ENCODE peak calls at places on chromosomes 11 and 22, in nine cellular contexts. O is kidney epithelial cell; B is HCT116; I is IMR-90; L is SJCRH30; J is CD8-positive, alpha-beta memory T cell; Y is cardiac muscle cell; U is effector memory CD4-positive, alpha-beta T cell; X is dorsolateral prefrontal cortex. Z is an unnamed sample. For H3K27me3, the result is how much of the 10 kb centered on the place peaks cover.

GRCh38 chr22:35732116-35732515 is 14.4 kb downstream of the APOL5 start:
- DNase-seq in Y (no peak), J (no peak), U (no peak), X (no peak), O (no peak), L (no peak), B (no peak), I (no peak), Z (no peak)

GRCh38 chr11:10413268-10413667 is 41.8 kb upstream of the AMPD3 start:
- DNase-seq in L (no peak), O (no peak), J (peak), X (no peak), U (no peak), B (peak), Y (peak), I (peak), Z (peak)

GRCh38 chr22:33401291-33401690 is 343.1 kb upstream of the SYN3 start:
- DNase-seq in X (no peak), L (no peak), B (no peak), U (no peak), J (no peak), O (peak), Y (no peak), I (peak), Z (no peak)

GRCh38 chr11:46369458-46370152 is 11.9 kb upstream of the MDK start:
- DNase-seq in X (peak), O (no peak), I (peak), L (peak), U (no peak), J (no peak), Y (peak), B (peak), Z (peak)

GRCh38 chr11:65776710-65777141 is 4.0 kb downstream of the AP5B1 start:
- DNase-seq in Y (no peak), O (no peak), J (no peak), L (no peak), B (no peak), U (no peak), X (no peak), I (no peak), Z (no peak)

GRCh38 chr11:73140213-73141030 is 1.7 kb downstream of the FCHSD2 start:
- DNase-seq in I (peak), B (no peak), U (no peak), Y (peak), O (no peak), J (no peak), X (peak), L (peak), Z (peak)

GRCh38 chr11:89495951-89496350 is 4.8 kb upstream of the NOX4 start:
- DNase-seq in J (no peak), I (peak), X (no peak), U (no peak), B (no peak), O (peak), Y (no peak), L (peak), Z (no peak)

GRCh38 chr11:113664069-113664980 is 41.8 kb downstream of the TMPRSS5 start:
- DNase-seq in B (peak), I (peak), O (peak), X (no peak), U (no peak), L (peak), J (no peak), Y (no peak), Z (no peak)

GRCh38 chr22:40462195-40462988 is 92.0 kb downstream of the SGSM3 start:
- DNase-seq in J (no peak), Y (no peak), U (no peak), B (no peak), X (no peak), L (no peak), O (no peak), I (no peak), Z (no peak)

GRCh38 chr22:48600681-48601080 is 1227.0 kb downstream of the BRD1 start:
- DNase-seq in Y (no peak), L (no peak), O (no peak), J (no peak), B (no peak), U (no peak), I (no peak), X (no peak), Z (no peak)

DNA sequence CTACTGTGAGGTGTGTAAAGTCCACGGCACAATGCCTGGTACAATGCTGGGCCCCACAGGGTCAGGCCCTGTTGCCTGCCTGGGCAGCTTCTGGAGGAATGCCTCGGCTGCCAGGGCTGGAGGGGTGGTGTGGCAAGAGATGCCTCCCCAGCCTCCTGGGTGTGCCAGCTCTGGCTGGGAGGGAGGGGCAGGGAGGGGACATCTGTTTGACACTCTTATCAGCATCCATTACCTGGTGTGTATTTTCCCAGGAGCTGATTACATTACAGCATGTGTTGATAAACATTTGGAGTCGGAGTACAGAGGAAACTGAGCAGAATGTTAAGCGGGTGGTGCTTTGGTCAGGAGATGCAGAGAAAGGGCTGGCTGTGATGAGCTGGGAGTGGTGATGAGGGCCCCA is 11.0 kb upstream of the NECTIN1 start:
- DNase-seq in X (no peak), O (no peak), Y (no peak), B (no peak), I (no peak), U (no peak), L (no peak), J (no peak), Z (no peak)
- H3K27me3 ChIP-seq in X (under half), O (under half), Y (under half), B (under half), I (half or more), U (under half), L (under half), J (under half), Z (under half)

GRCh38 chr11:5604896-5605295 is 8.5 kb downstream of the TRIM6 start:
- DNase-seq in L (no peak), X (no peak), B (no peak), Y (no peak), O (no peak), U (no peak), I (no peak), J (no peak), Z (no peak)

GRCh38 chr11:5597953-5598352 is 1.5 kb downstream of the TRIM6 start:
- DNase-seq in Y (no peak), X (no peak), I (no peak), J (no peak), B (no peak), O (no peak), L (no peak), U (no peak), Z (no peak)

GRCh38 chr11:5603326-5603725 is 6.9 kb downstream of the TRIM6 start:
- DNase-seq in O (no peak), B (no peak), U (no peak), X (peak), Y (no peak), I (no peak), J (no peak), L (no peak), Z (no peak)

GRCh38 chr11:5596611-5597201 is at the start of gene TRIM6:
- DNase-seq in I (peak), J (no peak), Y (peak), X (no peak), B (no peak), L (no peak), O (no peak), U (no peak), Z (no peak)

GRCh38 chr11:5600374-5600851 is 4.0 kb downstream of the TRIM6 start:
- DNase-seq in X (no peak), J (peak), O (peak), U (peak), I (peak), Y (peak), B (peak), L (peak), Z (peak)
- H3K4me3 ChIP-seq in X (no peak), J (no peak), O (no peak), U (no peak), I (no peak), Y (no peak), B (no peak), L (no peak), Z (no peak)

GRCh38 chr11:128929991-128930390 is 12.7 kb downstream of the TP53AIP1 start:
- DNase-seq in J (no peak), I (peak), L (peak), U (no peak), B (no peak), X (no peak), O (no peak), Y (peak), Z (no peak)

GRCh38 chr11:128927683-128928336 is 14.9 kb downstream of the TP53AIP1 start:
- DNase-seq in J (no peak), I (no peak), O (no peak), U (no peak), X (no peak), Y (no peak), B (no peak), L (no peak), Z (no peak)

GRCh38 chr11:128928400-128928799 is 14.3 kb downstream of the TP53AIP1 start:
- DNase-seq in Y (no peak), J (peak), O (no peak), L (no peak), B (no peak), I (peak), U (no peak), X (no peak), Z (no peak)

GRCh38 chr11:128931066-128931465 is 11.6 kb downstream of the TP53AIP1 start:
- DNase-seq in X (no peak), J (no peak), L (peak), U (no peak), B (no peak), I (no peak), Y (no peak), O (no peak), Z (no peak)

GRCh38 chr11:128929468-128929867 is 13.2 kb downstream of the TP53AIP1 start:
- DNase-seq in B (no peak), Y (no peak), J (no peak), O (no peak), X (no peak), U (no peak), L (peak), I (peak), Z (no peak)
- H3K27me3 ChIP-seq in B (under half), Y (under half), J (under half), O (under half), X (under half), U (under half), L (under half), I (under half), Z (under half)

DNA sequence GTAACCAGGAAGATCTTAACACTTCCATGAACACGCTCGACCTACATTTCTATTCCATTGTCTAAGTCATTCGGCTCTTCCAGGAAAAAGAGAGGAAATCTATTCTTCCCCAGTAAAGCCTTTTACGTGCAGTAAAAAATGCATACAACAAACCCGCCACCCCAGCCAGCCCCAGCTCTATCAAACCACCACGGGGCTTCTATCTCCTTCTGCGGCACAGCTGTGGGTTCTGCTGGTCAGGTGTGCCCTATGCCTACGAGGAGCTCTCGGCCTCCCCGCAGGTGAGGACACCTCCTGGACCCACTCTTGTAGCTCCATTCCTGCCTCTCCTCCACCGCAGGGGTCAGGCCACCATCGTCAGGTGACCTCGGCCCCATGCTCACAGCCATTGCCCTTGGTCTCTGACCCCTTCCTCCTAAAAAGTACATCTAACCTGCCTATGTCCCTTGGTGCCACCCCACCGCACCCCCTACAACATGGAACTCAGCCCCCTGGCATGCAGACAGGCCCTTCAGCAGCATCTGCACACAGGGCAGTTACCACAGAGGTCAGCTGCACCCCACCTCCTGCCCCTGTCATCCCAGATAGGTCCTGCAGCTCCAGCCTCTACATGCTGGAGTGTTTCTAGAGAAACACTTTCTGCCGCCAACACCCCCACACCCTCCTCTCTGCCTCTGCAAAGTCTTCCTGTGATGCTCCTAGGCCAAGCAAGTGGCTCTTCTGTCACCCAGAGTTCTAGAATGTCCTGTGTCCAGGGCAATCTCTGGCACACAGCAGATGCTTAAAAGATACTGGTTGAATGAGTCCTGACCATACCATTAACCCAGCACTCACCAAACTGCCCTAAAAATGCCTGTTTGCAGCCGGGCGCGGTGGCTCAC is 3.1 kb downstream of the DEAF1 start:
- DNase-seq in J (no peak), I (no peak), Y (no peak), X (no peak), B (no peak), L (no peak), O (no peak), U (no peak), Z (no peak)
- H3K4me3 ChIP-seq in J (peak), I (no peak), Y (no peak), X (no peak), B (no peak), L (no peak), O (no peak), U (no peak), Z (no peak)

GRCh38 chr11:85279267-85279666 is 347.9 kb downstream of the DLG2 start:
- DNase-seq in J (no peak), Y (no peak), L (no peak), B (no peak), U (no peak), O (no peak), I (no peak), X (no peak), Z (no peak)

GRCh38 chr11:85277693-85278092 is 349.5 kb downstream of the DLG2 start:
- DNase-seq in Y (no peak), L (no peak), O (no peak), J (no peak), X (no peak), U (no peak), I (no peak), B (no peak), Z (no peak)

GRCh38 chr11:85281550-85281949 is 345.6 kb downstream of the DLG2 start:
- DNase-seq in X (no peak), I (no peak), Y (no peak), U (no peak), J (no peak), L (no peak), O (no peak), B (no peak), Z (no peak)
- H3K27me3 ChIP-seq in X (under half), I (under half), Y (under half), U (under half), J (under half), L (under half), O (under half), B (under half), Z (under half)

Z was measured in BE2C.